ENCODE peak calls at places on chromosomes 16 and 17, in nine cellular contexts. S, O, V, R, F, M, B, L and Z are unnamed samples.

GRCh38 chr16:23403547-23403946 is 49.4 kb downstream of the COG7 start:
- DNase-seq in B (no peak), V (no peak), R (no peak), S (no peak), M (no peak), L (no peak), F (no peak), O (no peak), Z (no peak)

GRCh38 chr17:76497979-76498885 is 3.0 kb downstream of the RHBDF2 start:
- DNase-seq in R (no peak), V (peak), O (peak), F (peak), B (peak), S (peak), M (no peak), L (no peak), Z (no peak)

GRCh38 chr16:77214411-77215138 is 15.4 kb downstream of the SYCE1L start:
- DNase-seq in B (no peak), M (no peak), S (no peak), O (no peak), F (no peak), L (no peak), V (no peak), R (no peak), Z (no peak)

GRCh38 chr17:27351741-27352140 is 57.8 kb downstream of the WSB1 start:
- DNase-seq in L (peak), M (no peak), S (no peak), R (no peak), B (no peak), V (no peak), O (peak), F (no peak), Z (no peak)

GRCh38 chr17:21711182-21711581 is 18.9 kb downstream of the KCNJ18 start:
- DNase-seq in R (no peak), B (no peak), V (no peak), L (no peak), M (no peak), F (no peak), S (no peak), O (no peak), Z (no peak)

GRCh38 chr17:8122391-8122922 is 1.4 kb downstream of the HES7 start:
- DNase-seq in M (no peak), L (no peak), S (no peak), O (peak), R (peak), F (no peak), V (peak), B (no peak), Z (no peak)

GRCh38 chr16:1314399-1315068 is 5.1 kb downstream of the UBE2I start:
- DNase-seq in F (no peak), V (no peak), B (no peak), S (no peak), M (no peak), O (no peak), L (no peak), R (no peak), Z (no peak)

GRCh38 chr16:26281681-26282080 is 589.9 kb downstream of the HS3ST4 start:
- DNase-seq in M (no peak), O (no peak), R (no peak), S (no peak), L (no peak), B (no peak), F (no peak), V (no peak), Z (no peak)

GRCh38 chr16:57585051-57585687 is 42.7 kb downstream of the ADGRG5 start:
- DNase-seq in M (no peak), L (no peak), B (no peak), O (no peak), F (no peak), R (no peak), S (no peak), V (no peak), Z (no peak)

GRCh38 chr16:55842369-55843104 is 9.6 kb upstream of the CES1 start:
- DNase-seq in F (no peak), R (peak), L (peak), S (no peak), V (no peak), M (peak), O (peak), B (no peak), Z (peak)

GRCh38 chr16:89049484-89050118 is 44.1 kb upstream of the ACSF3 start:
- DNase-seq in L (no peak), V (no peak), S (no peak), B (no peak), O (no peak), F (no peak), R (no peak), M (no peak), Z (no peak)

GRCh38 chr16:1916654-1916990 is 1.6 kb downstream of the HS3ST6 start:
- DNase-seq in S (no peak), B (no peak), V (no peak), L (no peak), M (no peak), F (no peak), R (no peak), O (no peak), Z (no peak)

GRCh38 chr17:6109541-6109940 is 39.4 kb downstream of the WSCD1 start:
- DNase-seq in O (no peak), S (no peak), F (no peak), M (no peak), B (no peak), R (no peak), V (no peak), L (no peak), Z (no peak)

GRCh38 chr17:83156408-83156807 is 77.0 kb downstream of the METRNL start:
- DNase-seq in M (no peak), B (no peak), V (no peak), R (peak), F (no peak), O (no peak), L (no peak), S (peak), Z (no peak)

GRCh38 chr17:50768348-50768761 is 1.0 kb upstream of the ANKRD40CL start:
- DNase-seq in R (no peak), M (peak), V (no peak), B (no peak), L (no peak), O (no peak), S (peak), F (peak), Z (no peak)

GRCh38 chr16:72099377-72099818 is 5.8 kb downstream of the DHX38 start:
- DNase-seq in L (peak), F (no peak), B (no peak), R (peak), M (peak), O (peak), V (no peak), S (no peak), Z (peak)

GRCh38 chr16:66502020-66502913 is 47.7 kb downstream of the TK2 start:
- DNase-seq in O (peak), F (no peak), R (peak), B (peak), M (no peak), L (no peak), S (no peak), V (peak), Z (no peak)

GRCh38 chr16:3804426-3805016 is 76.0 kb downstream of the CREBBP start:
- DNase-seq in F (no peak), O (no peak), V (no peak), R (no peak), S (no peak), L (no peak), B (no peak), M (no peak), Z (no peak)

GRCh38 chr17:4838306-4838785 is 5.2 kb downstream of the MINK1 start:
- DNase-seq in R (no peak), V (no peak), M (no peak), S (no peak), F (no peak), L (peak), B (no peak), O (no peak), Z (no peak)

GRCh38 chr16:78478267-78478821 is 378.9 kb downstream of the WWOX start:
- DNase-seq in S (no peak), F (no peak), R (no peak), M (no peak), L (no peak), O (no peak), V (no peak), B (no peak), Z (no peak)

GRCh38 chr16:74778646-74779045 is 4.0 kb upstream of the FA2H start:
- DNase-seq in B (no peak), S (no peak), M (no peak), R (no peak), L (no peak), V (no peak), F (no peak), O (no peak), Z (no peak)

GRCh38 chr17:72715906-72716572 is 376.4 kb downstream of the SLC39A11 start:
- DNase-seq in O (peak), B (no peak), S (no peak), M (peak), F (peak), V (no peak), L (no peak), R (peak), Z (no peak)

GRCh38 chr17:47733047-47733413 is at the start of gene TBX21:
- DNase-seq in F (peak), L (peak), B (peak), V (no peak), O (no peak), S (peak), R (no peak), M (peak), Z (peak)

GRCh38 chr17:28887871-28888471 is 9.6 kb downstream of the FLOT2 start:
- DNase-seq in O (no peak), M (no peak), F (no peak), V (no peak), B (peak), L (no peak), S (no peak), R (no peak), Z (no peak)

GRCh38 chr16:689175-689897 is 862 bp downstream of the WDR24 start:
- DNase-seq in B (no peak), L (no peak), M (no peak), O (no peak), F (no peak), V (no peak), R (no peak), S (no peak), Z (no peak)

GRCh38 chr17:60435244-60436170 is 13.2 kb downstream of the CHCT1 start:
- DNase-seq in L (peak), F (peak), B (peak), S (peak), V (peak), R (peak), O (peak), M (peak), Z (peak)

GRCh38 chr16:11135167-11135973 is 120.6 kb downstream of the SOCS1 start:
- DNase-seq in S (no peak), M (no peak), L (no peak), F (peak), O (peak), B (no peak), R (peak), V (no peak), Z (no peak)

GRCh38 chr16:2325181-2325580 is 15.3 kb downstream of the ABCA3 start:
- DNase-seq in R (no peak), V (no peak), B (no peak), S (no peak), O (no peak), L (no peak), M (no peak), F (no peak), Z (no peak)

GRCh38 chr16:87809150-87809902 is 43.5 kb upstream of the KLHDC4 start:
- DNase-seq in M (no peak), V (no peak), B (peak), O (peak), R (no peak), S (no peak), F (no peak), L (no peak), Z (no peak)

GRCh38 chr17:45294506-45294905 is 22.3 kb downstream of the MAP3K14 start:
- DNase-seq in L (no peak), F (peak), B (no peak), O (peak), S (no peak), V (no peak), M (no peak), R (no peak), Z (no peak)

GRCh38 chr17:81043725-81044427 is 8.9 kb downstream of the BAIAP2 start:
- DNase-seq in R (no peak), V (no peak), B (no peak), S (no peak), M (peak), L (no peak), O (no peak), F (peak), Z (no peak)

GRCh38 chr17:83084621-83085056 is 5.2 kb downstream of the METRNL start:
- DNase-seq in L (no peak), F (no peak), B (no peak), O (no peak), M (no peak), V (no peak), R (no peak), S (no peak), Z (no peak)

GRCh38 chr16:4212934-4213296 is 29.0 kb downstream of the SRL start:
- DNase-seq in M (peak), O (peak), S (no peak), L (no peak), R (no peak), F (no peak), V (no peak), B (no peak), Z (no peak)

GRCh38 chr17:67246648-67247415 is 1.8 kb upstream of the HELZ start:
- DNase-seq in F (peak), B (peak), O (peak), R (no peak), M (peak), L (peak), V (no peak), S (peak), Z (no peak)

GRCh38 chr17:67244621-67245072 is 349 bp downstream of the HELZ start:
- DNase-seq in S (no peak), B (no peak), V (peak), F (no peak), O (no peak), R (no peak), L (peak), M (no peak), Z (peak)

GRCh38 chr17:67246398-67246647 is 1.3 kb upstream of the HELZ start:
- DNase-seq in B (no peak), O (peak), S (no peak), V (no peak), M (no peak), L (no peak), R (no peak), F (no peak), Z (no peak)

GRCh38 chr17:67245694-67246397 is 850 bp upstream of the HELZ start:
- DNase-seq in R (no peak), B (no peak), F (no peak), S (no peak), M (no peak), V (peak), O (no peak), L (peak), Z (peak)

DNA sequence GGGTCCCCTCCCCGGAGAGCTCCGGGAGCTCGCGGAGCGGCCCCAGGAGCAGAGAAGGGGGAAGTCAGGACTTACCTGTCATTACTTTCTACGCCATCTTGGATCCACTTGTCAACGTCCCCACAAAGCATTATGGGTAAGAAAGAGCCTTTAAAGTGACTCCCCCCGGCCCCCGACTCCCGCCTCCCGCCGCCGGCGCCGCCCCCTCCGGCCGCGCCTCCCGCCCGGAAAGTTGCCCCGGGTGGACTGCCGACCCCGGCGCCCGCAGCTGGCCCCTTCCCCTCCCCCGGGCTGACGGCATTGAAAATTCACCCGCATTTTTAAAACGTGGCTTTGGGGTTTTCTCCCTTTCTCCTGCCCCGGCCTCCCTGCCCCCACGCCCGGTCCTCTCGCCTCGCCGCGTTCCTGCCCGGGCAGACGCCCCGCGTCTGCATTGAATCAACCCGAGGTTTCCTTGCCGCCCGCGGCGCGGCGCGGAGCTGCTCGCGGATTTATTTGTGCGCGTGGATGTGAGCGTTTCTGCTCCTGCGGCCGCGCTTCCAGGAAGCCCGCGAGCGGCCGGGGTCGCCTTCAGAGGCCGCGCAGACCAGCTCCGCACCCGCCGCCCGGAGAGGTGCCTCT is at the start of gene HELZ:
- DNase-seq in V (peak), M (peak), S (peak), R (peak), B (peak), L (peak), F (peak), O (peak), Z (peak)
- TF ChIP-seq POLR2A in V (no peak), M (peak), S (no peak), R (no peak), B (no peak), L (peak), F (no peak), O (no peak), Z (peak)

DNA sequence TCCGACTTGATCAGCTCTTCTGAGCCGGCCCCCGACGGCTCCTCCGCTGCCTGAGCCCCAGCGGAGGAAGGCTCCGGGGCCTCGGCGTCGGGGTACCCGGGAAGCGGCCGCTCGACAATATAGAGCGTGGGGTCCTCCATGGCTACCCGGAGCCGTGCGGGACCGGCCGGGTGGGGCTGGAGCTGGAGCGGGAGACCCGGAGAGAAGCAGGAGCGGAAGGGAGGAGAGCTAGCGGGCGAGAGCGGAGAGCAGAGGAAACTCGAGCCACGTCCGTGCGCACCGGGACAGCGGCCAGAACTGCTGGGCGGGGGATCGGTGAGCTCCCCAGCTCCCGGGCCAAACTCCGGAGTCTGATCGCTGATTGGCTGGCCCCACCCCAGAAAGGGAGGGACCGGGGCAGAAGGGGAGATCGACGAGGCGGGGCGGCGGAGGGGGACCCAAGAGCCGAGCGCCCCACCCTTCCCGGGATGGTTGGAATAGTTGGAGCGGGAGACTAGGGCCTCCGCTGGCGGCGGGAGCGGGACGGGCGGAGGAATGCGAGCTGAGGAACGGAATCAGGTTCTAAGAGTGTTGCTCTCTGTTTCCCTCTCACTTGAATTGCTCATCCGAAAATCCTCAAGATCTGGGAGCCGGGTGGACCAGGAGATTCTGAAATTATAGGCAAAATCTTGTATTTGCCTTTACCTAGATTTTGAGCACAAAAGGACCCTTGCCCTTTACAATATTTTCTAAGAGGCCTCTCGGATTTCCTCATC is at the start of gene CAVIN1:
- DNase-seq in S (peak), M (peak), F (peak), B (peak), O (peak), V (peak), L (peak), R (peak), Z (peak)
- TF ChIP-seq POLR2A in S (peak), M (peak), F (peak), B (peak), O (peak), V (peak), L (peak), R (peak), Z (no peak)

DNA sequence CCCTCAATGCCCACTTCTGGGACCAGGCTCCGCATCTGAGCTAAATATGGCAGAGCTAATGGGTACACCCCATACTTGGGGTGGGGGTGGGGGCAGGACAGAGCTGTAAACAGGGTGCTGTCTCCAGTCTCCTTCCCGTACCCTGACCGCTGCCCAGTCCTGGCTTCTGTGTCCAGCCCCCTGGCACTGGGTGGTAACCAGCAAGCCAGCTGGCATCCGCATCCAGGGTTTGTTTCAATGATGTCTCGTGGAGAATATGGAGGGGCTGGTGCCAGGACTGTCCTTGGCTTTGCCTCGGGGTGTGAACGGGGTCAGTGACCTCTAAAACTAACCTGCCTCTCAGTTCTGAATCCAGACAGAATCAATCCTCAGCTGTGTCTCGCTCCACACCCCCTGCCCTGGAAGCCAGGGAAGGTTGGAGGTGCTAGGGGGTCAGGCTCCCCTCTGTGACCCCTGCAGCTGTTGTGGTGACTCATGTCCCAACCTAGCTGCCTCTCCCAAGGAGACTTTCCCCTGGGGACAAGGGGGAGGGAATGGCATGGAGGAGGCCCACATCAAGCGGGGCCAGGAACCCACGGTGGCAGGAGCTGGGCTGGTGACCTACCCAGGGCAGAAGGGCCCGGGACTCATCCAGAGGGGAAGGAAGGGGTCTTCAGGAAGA is 1.5 kb upstream of the PNMT start:
- DNase-seq in V (no peak), F (no peak), B (no peak), S (no peak), R (no peak), L (peak), O (no peak), M (no peak), Z (no peak)
- TF ChIP-seq POLR2A in V (no peak), F (no peak), B (no peak), S (no peak), R (no peak), L (no peak), O (no peak), M (no peak), Z (no peak)

GRCh38 chr16:22326771-22327445 is 29.7 kb downstream of the POLR3E start:
- DNase-seq in R (no peak), O (no peak), S (no peak), M (no peak), F (no peak), L (no peak), V (no peak), B (no peak), Z (no peak)

GRCh38 chr16:22326369-22326652 is 29.1 kb downstream of the POLR3E start:
- DNase-seq in S (no peak), R (no peak), M (no peak), F (no peak), V (no peak), O (no peak), L (no peak), B (no peak), Z (no peak)

GRCh38 chr16:22329199-22329695 is 32.0 kb downstream of the POLR3E start:
- DNase-seq in M (no peak), F (no peak), S (no peak), V (no peak), B (no peak), L (no peak), O (no peak), R (no peak), Z (no peak)

GRCh38 chr16:22327446-22327775 is 30.2 kb downstream of the POLR3E start:
- DNase-seq in B (no peak), L (no peak), O (no peak), R (no peak), M (no peak), F (no peak), S (no peak), V (no peak), Z (no peak)

DNA sequence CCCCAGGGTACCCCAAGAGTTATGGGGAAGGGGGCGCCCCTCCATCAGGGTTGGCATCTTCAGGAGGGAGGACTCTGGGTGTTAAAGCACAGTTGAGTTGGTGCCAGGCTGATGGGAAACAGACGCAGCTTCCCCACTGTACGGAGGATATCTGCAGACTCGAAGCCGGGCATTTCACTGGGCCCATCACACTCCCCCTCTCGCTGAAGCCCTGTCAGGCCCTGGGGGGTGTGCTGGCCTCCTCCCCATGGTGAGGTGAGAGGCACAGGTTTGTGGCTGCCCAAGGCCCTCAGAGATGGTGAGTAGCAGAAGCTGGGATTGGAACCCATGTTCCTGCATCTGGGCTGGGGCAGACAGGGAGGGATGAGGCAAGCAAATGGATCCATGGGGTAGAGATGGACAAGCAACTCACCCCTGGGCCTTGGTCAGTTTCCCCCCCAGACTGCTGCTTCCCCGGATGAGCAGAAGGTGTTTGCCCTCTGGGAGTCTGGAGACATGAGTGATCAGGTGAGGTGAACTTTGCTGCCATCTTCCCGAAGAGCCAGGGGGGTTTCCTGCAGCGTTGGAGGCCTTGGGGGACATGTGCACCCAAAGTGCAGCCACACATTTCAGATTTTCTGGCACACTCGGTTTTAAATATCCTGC is 31.0 kb downstream of the POLR3E start:
- DNase-seq in M (no peak), S (no peak), V (no peak), O (no peak), B (no peak), F (no peak), L (no peak), R (no peak), Z (no peak)
- TF ChIP-seq POLR2A in M (no peak), S (no peak), V (no peak), O (no peak), B (no peak), F (no peak), L (no peak), R (no peak), Z (no peak)